ENCODE peak calls at places on chromosomes 7 and 10, in nine cellular contexts. O is foreskin fibroblast, A is heart right ventricle, K is vagina, P is HFF-Myc, T is GM12865, H is astrocyte of the spinal cord, J is adrenal gland, W is cardiac fibroblast. B is an unnamed sample.

GRCh38 chr10:119404719-119405504 is 137.6 kb downstream of the RGS10 start:
- DNase-seq in P (no peak), J (no peak), K (no peak), W (no peak), O (no peak), A (no peak), H (no peak), T (no peak), B (no peak)

GRCh38 chr7:38773430-38773829 is 135.6 kb downstream of the VPS41 start:
- DNase-seq in W (no peak), P (no peak), T (no peak), H (no peak), A (no peak), J (no peak), O (peak), K (no peak), B (no peak)

GRCh38 chr10:14184841-14185500 is 145.8 kb downstream of the FRMD4A start:
- DNase-seq in J (no peak), H (peak), T (peak), K (no peak), P (no peak), O (no peak), W (peak), A (no peak), B (no peak)

GRCh38 chr7:10931161-10931560 is 42.5 kb upstream of the PHF14 start:
- DNase-seq in J (no peak), T (no peak), P (no peak), A (no peak), H (no peak), O (no peak), W (no peak), K (no peak), B (no peak)

GRCh38 chr10:132549416-132549815 is 11.8 kb downstream of the INPP5A start:
- DNase-seq in J (no peak), A (no peak), W (no peak), O (no peak), P (no peak), T (no peak), H (no peak), K (no peak), B (no peak)

GRCh38 chr10:8043569-8044306 is 10.8 kb upstream of the GATA3 start:
- DNase-seq in T (no peak), H (no peak), P (no peak), A (no peak), J (no peak), O (no peak), K (no peak), W (no peak), B (no peak)

GRCh38 chr10:58399410-58399809 is 14.2 kb downstream of the TFAM start:
- DNase-seq in P (no peak), H (no peak), T (no peak), K (no peak), A (no peak), O (peak), J (no peak), W (peak), B (no peak)

GRCh38 chr7:138245682-138246081 is 169.4 kb downstream of the AKR1D1 start:
- DNase-seq in W (peak), K (no peak), P (no peak), T (no peak), A (no peak), H (no peak), J (no peak), O (no peak), B (no peak)

GRCh38 chr10:46520941-46521340 is 35.5 kb downstream of the GPRIN2 start:
- DNase-seq in W (peak), O (no peak), T (no peak), H (peak), K (no peak), J (peak), P (no peak), A (no peak), B (no peak)

GRCh38 chr7:151518105-151518780 is 1.5 kb downstream of the RHEB start:
- DNase-seq in W (peak), A (peak), P (no peak), H (peak), K (no peak), T (peak), J (peak), O (peak), B (peak)

GRCh38 chr7:22482476-22482875 is 17.5 kb downstream of the STEAP1B start:
- DNase-seq in J (no peak), P (no peak), O (peak), W (no peak), A (no peak), T (no peak), H (no peak), K (no peak), B (no peak)

GRCh38 chr7:21084286-21084685 is 297.6 kb upstream of the SP8 start:
- DNase-seq in H (no peak), T (no peak), W (no peak), P (no peak), K (no peak), J (no peak), O (no peak), A (no peak), B (no peak)

GRCh38 chr10:59945991-59946390 is 39.6 kb upstream of the CCDC6 start:
- DNase-seq in W (no peak), H (no peak), K (no peak), J (no peak), T (no peak), A (no peak), O (no peak), P (no peak), B (no peak)

GRCh38 chr10:92291921-92292860 is 1.2 kb downstream of the MARCHF5 start:
- DNase-seq in H (peak), J (peak), A (peak), W (peak), P (peak), O (peak), T (peak), K (no peak), B (no peak)

GRCh38 chr7:18064242-18064838 is 36.7 kb upstream of the PRPS1L1 start:
- DNase-seq in K (no peak), H (no peak), J (no peak), P (peak), W (peak), T (peak), O (no peak), A (no peak), B (no peak)

GRCh38 chr7:93985101-93985500 is 19.1 kb downstream of the BET1 start:
- DNase-seq in T (no peak), A (no peak), H (no peak), W (no peak), K (no peak), P (no peak), J (no peak), O (no peak), B (no peak)

GRCh38 chr10:50470345-50470744 is 153.4 kb downstream of the SGMS1 start:
- DNase-seq in T (peak), A (no peak), P (no peak), O (no peak), H (no peak), W (no peak), J (no peak), K (no peak), B (no peak)

GRCh38 chr7:36796850-36797618 is 72.7 kb upstream of the AOAH start:
- DNase-seq in A (no peak), W (no peak), J (no peak), O (no peak), T (no peak), K (no peak), H (no peak), P (no peak), B (no peak)

GRCh38 chr10:128709975-128710794 is 584.0 kb upstream of the MKI67 start:
- DNase-seq in P (no peak), J (no peak), W (no peak), K (peak), H (no peak), T (no peak), O (no peak), A (no peak), B (no peak)

GRCh38 chr7:159093351-159093971 is 51.2 kb downstream of the VIPR2 start:
- DNase-seq in J (no peak), O (no peak), H (no peak), W (no peak), K (no peak), T (no peak), P (no peak), A (no peak), B (no peak)

GRCh38 chr7:3082386-3082785 is 38.7 kb upstream of the CARD11 start:
- DNase-seq in A (no peak), K (no peak), T (no peak), P (no peak), J (no peak), W (no peak), H (no peak), O (no peak), B (no peak)

GRCh38 chr10:14481752-14482151 is 151.0 kb upstream of the FRMD4A start:
- DNase-seq in J (no peak), A (peak), T (no peak), O (no peak), K (peak), H (peak), W (peak), P (no peak), B (peak)

GRCh38 chr10:15898046-15898445 is 37.7 kb upstream of the MINDY3 start:
- DNase-seq in J (no peak), T (peak), A (no peak), H (peak), O (peak), W (peak), K (no peak), P (peak), B (no peak)

GRCh38 chr7:21028186-21028989 is 241.7 kb upstream of the SP8 start:
- DNase-seq in P (no peak), O (no peak), A (no peak), K (no peak), T (peak), H (peak), J (no peak), W (peak), B (no peak)

GRCh38 chr10:94364480-94364879 is 1.7 kb upstream of the NOC3L start:
- DNase-seq in K (no peak), A (no peak), H (no peak), J (no peak), W (no peak), P (no peak), T (no peak), O (no peak), B (no peak)

GRCh38 chr7:33757563-33758165 is 147.7 kb upstream of the BMPER start:
- DNase-seq in K (no peak), H (peak), T (peak), J (peak), P (peak), O (no peak), W (peak), A (no peak), B (no peak)

GRCh38 chr10:104923501-104923900 is 282.4 kb downstream of the SORCS3 start:
- DNase-seq in H (no peak), O (no peak), K (no peak), A (no peak), W (no peak), T (no peak), J (no peak), P (no peak), B (no peak)

GRCh38 chr7:132097550-132098134 is 478.6 kb downstream of the PLXNA4 start:
- DNase-seq in K (no peak), A (no peak), P (no peak), O (no peak), T (no peak), W (no peak), H (no peak), J (no peak), B (no peak)

GRCh38 chr10:102796407-102797176 is 40.6 kb downstream of the CYP17A1 start:
- DNase-seq in O (peak), H (peak), K (no peak), W (peak), A (peak), T (peak), J (peak), P (no peak), B (peak)

GRCh38 chr7:128860158-128861073 is 2.2 kb upstream of the ATP6V1F start:
- DNase-seq in O (peak), K (no peak), W (peak), A (no peak), H (peak), P (peak), T (no peak), J (no peak), B (no peak)

GRCh38 chr7:32279500-32279899 is 209.3 kb upstream of the PDE1C start:
- DNase-seq in O (no peak), J (no peak), A (no peak), P (no peak), H (no peak), K (no peak), T (no peak), W (no peak), B (no peak)

GRCh38 chr7:132461043-132461592 is 115.2 kb downstream of the PLXNA4 start:
- DNase-seq in A (no peak), H (no peak), P (no peak), T (no peak), O (no peak), W (no peak), J (no peak), K (no peak), B (no peak)

GRCh38 chr7:106770191-106770590 is 94.9 kb upstream of the PIK3CG start:
- DNase-seq in P (peak), O (peak), K (no peak), A (no peak), H (peak), W (peak), T (no peak), J (no peak), B (no peak)

GRCh38 chr10:28411648-28412047 is 108.8 kb upstream of the MPP7 start:
- DNase-seq in O (no peak), P (no peak), K (no peak), J (no peak), T (peak), W (peak), H (no peak), A (no peak), B (no peak)

DNA sequence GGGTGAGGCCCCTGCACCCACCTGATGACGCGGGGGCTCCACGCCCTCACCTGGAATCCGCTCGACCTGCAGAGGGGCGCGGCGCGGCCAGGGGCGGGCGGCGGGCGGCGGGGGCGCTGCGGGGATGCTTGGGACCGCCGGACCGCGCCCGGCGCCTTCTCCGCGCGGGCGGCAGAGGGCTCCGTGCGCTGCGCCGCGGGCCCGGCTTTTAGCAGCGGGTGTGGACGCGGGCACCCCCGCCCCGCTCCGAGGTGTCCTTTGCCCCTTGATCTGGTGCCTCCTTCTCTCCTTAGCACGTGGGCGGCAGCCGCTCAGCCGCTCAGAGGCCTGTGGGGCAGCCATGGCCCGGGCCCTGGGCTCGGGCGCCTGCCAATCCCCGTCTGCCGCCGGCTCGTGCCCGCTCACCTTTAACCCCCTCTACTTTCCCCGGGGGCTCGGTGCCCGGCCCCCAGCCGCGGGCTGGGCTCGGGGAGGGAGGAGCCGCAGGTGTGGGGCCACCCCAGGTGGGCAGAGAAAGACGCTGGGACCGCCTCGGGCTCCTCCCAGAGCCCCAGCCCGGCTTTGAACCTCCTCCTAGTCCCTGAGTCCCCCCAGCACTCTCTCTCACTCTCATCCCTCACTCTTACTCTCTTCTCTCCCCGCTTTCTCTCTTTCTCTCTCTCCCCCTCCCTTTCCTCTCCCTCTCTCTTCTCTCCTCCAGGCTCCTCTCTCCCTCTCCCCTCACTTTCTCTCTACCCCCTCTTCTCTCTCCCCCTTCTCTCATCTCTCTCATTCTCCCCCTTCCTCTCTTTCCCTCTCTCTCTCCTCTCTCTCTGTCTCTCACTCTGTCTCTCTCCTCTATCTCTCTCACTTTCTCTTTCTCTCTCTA is 19.7 kb upstream of the VPS37D start:
- DNase-seq in A (no peak), K (no peak), O (peak), W (no peak), H (no peak), J (no peak), T (no peak), P (no peak), B (no peak)
- TF ChIP-seq CTCF in A (no peak), K (no peak), O (no peak), W (no peak), H (no peak), J (no peak), T (no peak), P (no peak), B (no peak)

DNA sequence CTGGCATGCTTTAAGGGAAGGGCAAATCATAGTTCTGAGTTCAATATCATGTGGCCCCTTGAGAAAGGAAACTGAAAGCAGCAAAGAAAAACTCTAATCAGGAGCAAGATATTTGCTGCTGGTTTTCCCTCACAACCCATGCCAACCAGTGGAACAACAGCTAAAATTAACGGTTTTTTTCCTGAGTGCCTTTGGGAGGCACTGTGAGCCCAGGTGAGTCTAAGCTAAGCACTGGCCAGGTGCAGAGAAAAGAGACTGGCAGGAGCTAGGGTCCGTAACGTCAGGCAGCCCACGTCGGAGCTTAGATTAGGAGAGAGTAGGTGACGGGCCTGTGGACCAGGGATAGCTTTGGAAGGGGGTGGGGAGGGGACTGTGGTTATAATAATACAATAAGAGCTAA is 97.7 kb upstream of the PALS2 start:
- DNase-seq in A (no peak), K (no peak), T (no peak), P (no peak), H (no peak), O (no peak), J (no peak), W (no peak), B (no peak)
- H3K4me3 ChIP-seq in A (no peak), K (no peak), T (no peak), P (no peak), H (no peak), O (no peak), J (no peak), W (no peak), B (no peak)

GRCh38 chr7:116242177-116242576 is 31.8 kb downstream of the TES start:
- DNase-seq in H (peak), P (no peak), A (no peak), O (no peak), W (no peak), T (no peak), J (no peak), K (no peak), B (no peak)
- TF ChIP-seq CTCF in H (peak), P (peak), A (no peak), O (peak), W (no peak), T (no peak), J (no peak), K (no peak), B (no peak)

DNA sequence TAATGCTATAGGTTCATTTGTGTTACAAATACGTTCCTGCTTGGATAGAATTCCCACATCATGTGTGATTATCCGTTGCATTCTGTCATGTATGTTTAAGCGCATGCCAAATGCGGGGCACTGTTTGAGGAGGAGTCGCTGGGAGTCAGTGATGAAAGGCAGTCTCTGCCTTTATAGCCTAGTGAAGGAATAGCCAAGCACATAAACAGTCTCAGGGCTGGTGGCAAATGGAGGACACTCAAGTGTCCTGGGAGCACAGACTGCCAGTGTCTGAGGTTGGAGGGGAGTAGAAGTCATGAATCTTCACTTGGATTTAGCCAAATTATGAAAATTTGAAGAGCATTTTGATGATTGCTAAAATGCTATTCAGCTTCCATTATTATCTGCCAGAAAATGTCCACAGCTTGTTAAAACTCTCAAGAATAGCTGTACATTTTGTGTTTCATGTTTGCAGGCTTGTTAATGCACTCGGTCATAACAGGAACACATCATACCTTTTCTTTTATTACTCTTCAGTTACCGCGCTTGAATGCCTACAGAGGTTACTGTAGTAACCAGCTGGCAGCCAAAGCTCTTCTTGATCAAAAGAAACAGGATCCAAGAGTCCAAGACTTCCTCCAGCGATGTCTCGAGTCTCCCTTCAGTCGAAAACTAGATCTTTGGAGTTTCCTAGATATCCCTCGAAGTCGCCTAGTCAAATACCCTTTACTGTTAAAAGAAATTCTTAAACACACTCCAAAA is 41.6 kb downstream of the NET1 start:
- DNase-seq in P (no peak), W (no peak), H (no peak), K (no peak), T (no peak), O (no peak), A (no peak), J (no peak), B (no peak)
- H3K4me3 ChIP-seq in P (no peak), W (no peak), H (no peak), K (no peak), T (no peak), O (no peak), A (no peak), J (no peak), B (no peak)

GRCh38 chr10:49407552-49408137 is 11.8 kb upstream of the DRGX start:
- DNase-seq in T (peak), O (peak), P (peak), H (peak), J (peak), W (peak), K (no peak), A (peak), B (peak)

GRCh38 chr10:49412571-49412970 is 16.7 kb upstream of the DRGX start:
- DNase-seq in P (no peak), O (no peak), H (no peak), A (no peak), W (no peak), J (no peak), T (no peak), K (peak), B (no peak)

GRCh38 chr10:49409755-49410154 is 13.9 kb upstream of the DRGX start:
- DNase-seq in J (no peak), A (no peak), K (no peak), O (no peak), T (no peak), W (no peak), P (no peak), H (no peak), B (no peak)

GRCh38 chr10:49410365-49411074 is 14.6 kb upstream of the DRGX start:
- DNase-seq in K (no peak), A (peak), T (no peak), P (no peak), W (no peak), J (peak), O (no peak), H (no peak), B (no peak)

GRCh38 chr10:49408437-49409306 is 12.8 kb upstream of the DRGX start:
- DNase-seq in T (peak), K (no peak), P (no peak), A (no peak), W (no peak), J (no peak), O (no peak), H (no peak), B (no peak)
- TF ChIP-seq CTCF in T (peak), K (no peak), P (peak), A (no peak), W (no peak), J (no peak), O (peak), H (peak), B (peak)

GRCh38 chr7:83794834-83795233 is 145.9 kb upstream of the SEMA3E start:
- DNase-seq in O (no peak), H (no peak), P (no peak), A (no peak), K (no peak), J (no peak), W (no peak), T (no peak), B (no peak)
- H3K4me3 ChIP-seq in O (no peak), H (no peak), P (no peak), A (no peak), K (no peak), J (no peak), W (no peak), T (no peak), B (no peak)

DNA sequence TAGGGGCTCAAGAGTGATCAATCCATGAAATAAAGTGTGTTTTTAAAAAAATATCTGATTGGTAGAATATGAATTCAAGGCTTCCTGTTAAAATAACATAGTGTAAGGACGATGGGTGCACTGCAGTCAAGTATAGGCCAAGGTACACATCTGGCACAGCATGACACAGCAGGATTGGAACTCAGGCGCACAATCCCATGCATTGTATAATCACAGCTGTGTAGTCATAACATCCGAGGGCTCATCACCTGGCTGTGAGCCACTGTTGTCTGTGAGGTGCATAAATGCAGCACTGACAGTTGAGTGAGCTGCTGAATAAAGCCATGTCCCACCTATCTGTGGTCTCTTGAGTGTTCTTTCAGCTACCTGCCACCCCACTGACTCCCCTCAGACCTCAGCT is 142.3 kb upstream of the HPS1 start:
- DNase-seq in O (peak), T (no peak), A (no peak), K (no peak), H (no peak), J (no peak), P (peak), W (peak), B (no peak)
- TF ChIP-seq CTCF in O (no peak), T (no peak), A (no peak), K (no peak), H (no peak), J (no peak), P (no peak), W (no peak), B (no peak)

B was measured in dorsolateral prefrontal cortex.